ENCODE peak calls at places on chromosomes 6 and 20, in six cellular contexts. Q, C, D, A, V and X are unnamed samples.
A peak's percentile ranks its signal among the peaks of the same experiment; 100 is the strongest.

GRCh38 chr6:35072698-35073055 is 68.5 kb downstream of the TCP11 start:
- DNase-seq in V (no peak), A (no peak), C (no peak), Q (no peak), D (no peak), X (no peak)

GRCh38 chr20:63748356-63749270 is 9.0 kb downstream of the SLC2A4RG start:
- DNase-seq in D (no peak), Q (no peak), V (no peak), C (no peak), A (no peak), X (no peak)

GRCh38 chr20:49989234-49990065 is 6.7 kb downstream of the SNAI1 start:
- DNase-seq in D (no peak), C (peak; percentile 59), V (no peak), A (peak; percentile 91), Q (peak; percentile 87), X (peak; percentile 92)

GRCh38 chr6:115612796-115613479 is 447.8 kb downstream of the FRK start:
- DNase-seq in A (no peak), V (no peak), C (no peak), D (no peak), Q (no peak), X (no peak)

GRCh38 chr20:16098890-16099639 is 474.2 kb downstream of the KIF16B start:
- DNase-seq in A (no peak), D (no peak), Q (no peak), V (no peak), C (no peak), X (peak; percentile 2)

GRCh38 chr6:152701081-152701862 is 3.6 kb downstream of the MYCT1 start:
- DNase-seq in V (no peak), Q (peak; percentile 62), D (no peak), C (no peak), A (no peak), X (peak; percentile 46)

GRCh38 chr6:33806795-33807194 is 3.0 kb upstream of the MLN start:
- DNase-seq in A (no peak), Q (no peak), D (no peak), C (no peak), V (no peak), X (no peak)

GRCh38 chr6:101614774-101615173 is 221.3 kb downstream of the GRIK2 start:
- DNase-seq in Q (peak; percentile 87), D (peak; percentile 35), A (peak; percentile 57), V (no peak), C (no peak), X (peak; percentile 23)

GRCh38 chr6:63598251-63599036 is 26.2 kb downstream of the LOC128125822 start:
- DNase-seq in A (peak; percentile 75), C (peak; percentile 72), D (peak; percentile 60), V (peak; percentile 80), Q (peak; percentile 49), X (peak; percentile 88)

GRCh38 chr6:27114792-27115191 is 132.7 kb upstream of the PRSS16 start:
- DNase-seq in V (no peak), Q (no peak), A (no peak), C (no peak), D (no peak), X (no peak)

GRCh38 chr6:65728879-65729479 is 22.0 kb upstream of the EYS start:
- DNase-seq in A (no peak), D (no peak), C (no peak), Q (no peak), V (no peak), X (no peak)

GRCh38 chr6:6790891-6791290 is 202.4 kb downstream of the LY86 start:
- DNase-seq in Q (peak; percentile 15), C (no peak), V (no peak), D (no peak), A (peak; percentile 32), X (no peak)

GRCh38 chr6:71250050-71250689 is 38.4 kb upstream of the OGFRL1 start:
- DNase-seq in V (no peak), C (no peak), D (no peak), Q (peak; percentile 87), A (peak; percentile 85), X (peak; percentile 61)

GRCh38 chr6:44016131-44016870 is 111.0 kb downstream of the MRPL14 start:
- DNase-seq in D (no peak), C (no peak), Q (peak; percentile 75), A (peak; percentile 83), V (no peak), X (peak; percentile 56)

GRCh38 chr20:14783766-14784165 is 446.4 kb upstream of the FLRT3 start:
- DNase-seq in D (no peak), V (no peak), A (no peak), Q (no peak), C (no peak), X (no peak)

GRCh38 chr6:140225587-140226438 is 851.4 kb upstream of the CITED2 start:
- DNase-seq in C (no peak), Q (peak; percentile 59), V (no peak), A (no peak), D (no peak), X (no peak)

GRCh38 chr6:130517444-130517931 is 151.7 kb downstream of the TMEM200A start:
- DNase-seq in A (no peak), V (no peak), D (no peak), Q (peak; percentile 20), C (no peak), X (no peak)

DNA sequence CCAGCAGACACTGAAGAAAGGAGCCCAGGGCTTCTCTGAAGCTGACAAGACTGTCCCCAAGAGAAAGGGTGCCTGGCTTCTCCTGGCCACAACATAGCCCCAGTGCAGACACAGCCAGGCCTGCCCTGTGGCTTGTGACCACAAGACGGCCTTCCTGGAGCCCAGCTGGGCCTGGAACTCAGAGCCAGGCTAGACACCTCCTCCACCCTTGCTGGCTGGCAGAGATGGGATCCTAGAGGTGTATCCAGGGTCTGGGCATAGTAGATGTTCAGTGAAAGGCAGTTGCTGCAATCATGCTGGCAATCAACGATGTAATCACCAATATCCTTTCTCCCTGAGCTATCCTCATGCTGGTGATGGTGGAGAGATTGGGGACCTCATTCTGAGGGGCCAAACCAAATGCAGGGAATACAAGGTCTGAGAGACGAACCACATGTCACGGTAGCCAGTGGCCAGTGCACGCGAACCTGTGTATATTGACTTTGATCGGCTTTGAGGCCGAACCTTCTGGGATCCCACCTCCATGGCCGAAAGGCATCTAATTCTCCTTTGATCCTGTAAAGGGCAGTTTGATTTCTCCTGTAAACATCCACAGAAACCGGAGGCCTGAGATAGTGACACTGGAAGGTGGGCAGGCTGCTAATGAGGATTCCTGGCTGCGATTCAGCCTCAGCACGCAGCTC is 115.2 kb downstream of the PSMB1 start:
- DNase-seq in A (peak; percentile 36), Q (peak; percentile 14), C (no peak), V (peak; percentile 22), D (no peak), X (no peak)
- H3K4me1 ChIP-seq in A (peaks cover 45% of the 10 kb centered on the region), Q (peaks cover 25% of the 10 kb centered on the region), C (peaks cover 13% of the 10 kb centered on the region), V (no peaks in the 10 kb centered on the region), D (peaks cover 45% of the 10 kb centered on the region), X (peaks cover 4% of the 10 kb centered on the region)

GRCh38 chr20:37420610-37421009 is 74.7 kb downstream of the SRC start:
- DNase-seq in V (no peak), Q (no peak), A (no peak), C (no peak), D (no peak), X (no peak)
- H3K23ac ChIP-seq in V (no peak overlapping the region), Q (no peak overlapping the region), A (no peak overlapping the region), C (no peak overlapping the region), D (peak overlapping the region; percentile 61), X (no peak overlapping the region)

GRCh38 chr6:156995502-156995901 is 218.3 kb downstream of the ARID1B start:
- DNase-seq in Q (no peak), V (no peak), D (no peak), C (no peak), A (no peak), X (no peak)

GRCh38 chr6:156998824-156999330 is 221.7 kb downstream of the ARID1B start:
- DNase-seq in C (no peak), V (no peak), D (no peak), A (no peak), Q (no peak), X (peak; percentile 63)

GRCh38 chr6:156993713-156994112 is 216.5 kb downstream of the ARID1B start:
- DNase-seq in C (no peak), Q (no peak), V (no peak), A (no peak), D (no peak), X (no peak)

GRCh38 chr6:156994215-156995076 is 217.3 kb downstream of the ARID1B start:
- DNase-seq in V (no peak), Q (no peak), A (no peak), D (no peak), C (no peak), X (no peak)

DNA sequence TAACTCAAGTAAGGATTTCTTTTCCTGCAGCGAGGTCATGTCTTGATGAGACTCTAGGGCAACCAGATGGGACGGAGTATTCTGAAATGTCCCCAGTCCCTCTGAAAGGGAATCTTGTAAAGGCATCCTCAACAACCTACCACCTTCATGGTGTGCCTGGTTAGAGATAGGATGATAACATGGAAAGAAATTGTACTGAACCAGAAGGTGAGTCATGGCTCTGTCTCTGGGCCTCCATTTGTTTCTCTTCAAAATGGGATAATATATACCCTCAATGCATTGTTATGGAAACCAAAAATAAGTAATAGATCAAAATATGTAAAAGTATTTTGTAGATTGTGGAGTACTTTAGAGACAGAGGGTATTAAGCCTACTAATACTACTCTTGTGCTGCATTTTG is 219.1 kb downstream of the ARID1B start:
- DNase-seq in C (no peak), V (no peak), Q (no peak), A (no peak), D (no peak), X (peak; percentile 59)
- H2BK15ac ChIP-seq in C (no peak overlapping the region), V (no peak overlapping the region), Q (no peak overlapping the region), A (no peak overlapping the region), D (no peak overlapping the region), X (no peak overlapping the region)

GRCh38 chr6:14925627-14926026 is 320.2 kb upstream of the JARID2 start:
- DNase-seq in C (no peak), V (no peak), A (no peak), D (no peak), Q (peak; percentile 85), X (no peak)

GRCh38 chr6:14922706-14923105 is 323.2 kb upstream of the JARID2 start:
- DNase-seq in Q (no peak), C (no peak), A (no peak), D (no peak), V (no peak), X (peak; percentile 26)

GRCh38 chr6:14927398-14927797 is 318.5 kb upstream of the JARID2 start:
- DNase-seq in Q (no peak), V (no peak), D (no peak), A (no peak), C (no peak), X (no peak)

GRCh38 chr6:14924126-14925024 is 321.5 kb upstream of the JARID2 start:
- DNase-seq in D (peak; percentile 23), C (peak; percentile 62), Q (peak; percentile 55), A (peak; percentile 16), V (peak; percentile 82), X (peak; percentile 75)

GRCh38 chr6:14925025-14925595 is 320.8 kb upstream of the JARID2 start:
- DNase-seq in Q (no peak), D (no peak), V (no peak), A (no peak), C (no peak), X (no peak)
- H3K4me1 ChIP-seq in Q (peaks cover 16% of the 10 kb centered on the region), D (peaks cover 36% of the 10 kb centered on the region), V (peaks cover 10% of the 10 kb centered on the region), A (no peaks in the 10 kb centered on the region), C (peaks cover 35% of the 10 kb centered on the region), X (peaks cover 8% of the 10 kb centered on the region)

DNA sequence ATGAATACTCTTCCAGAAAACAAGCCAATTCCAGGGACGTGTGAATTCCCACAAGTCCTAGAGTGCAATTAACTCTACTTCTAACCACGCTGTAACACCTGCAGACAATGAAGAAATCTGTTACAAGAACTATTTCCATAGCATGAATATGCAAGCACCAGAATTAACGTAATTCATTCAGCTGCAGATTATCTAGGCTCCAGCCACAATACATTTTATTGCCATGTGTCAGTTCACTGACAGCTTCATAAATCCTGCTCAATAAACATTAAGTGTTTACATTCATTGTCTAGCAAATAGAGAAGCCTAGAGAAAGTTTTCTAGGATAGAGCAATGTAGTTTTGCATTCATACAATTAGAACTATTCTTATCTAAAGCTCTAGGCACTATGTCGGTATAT is 1348.5 kb downstream of the GRIK2 start:
- DNase-seq in A (peak; percentile 22), C (no peak), V (no peak), D (no peak), Q (no peak), X (peak; percentile 19)
- H3K23ac ChIP-seq in A (no peak overlapping the region), C (no peak overlapping the region), V (no peak overlapping the region), D (no peak overlapping the region), Q (no peak overlapping the region), X (no peak overlapping the region)